ENCODE peak calls at places on chromosome 15, in eight cellular contexts. F is psoas muscle; U is gastrocnemius medialis; W is CD4-positive, alpha-beta T cell; I is non-pigmented ciliary epithelial cell; L is T follicular helper cell; D is KBM-7; Z is left lung. J is an unnamed sample.

GRCh38 chr15:99732711-99733267 is 448 bp downstream of the LYSMD4 start:
- DNase-seq in F (no peak), U (peak; percentile 48), W (no peak), I (no peak), L (no peak), D (peak; percentile 27), Z (peak; percentile 57), J (no peak)

GRCh38 chr15:78830514-78831228 is 19.4 kb upstream of the ADAMTS7 start:
- DNase-seq in F (no peak), U (no peak), W (no peak), I (no peak), L (no peak), D (no peak), Z (no peak), J (no peak)

GRCh38 chr15:88465633-88466219 is 1.5 kb downstream of the MRPL46 start:
- DNase-seq in F (peak; percentile 53), U (peak; percentile 28), W (no peak), I (no peak), L (no peak), D (peak; percentile 39), Z (no peak), J (peak; percentile 63)

GRCh38 chr15:80059786-80060489 is 462 bp downstream of the ZFAND6 start:
- DNase-seq in F (peak; percentile 82), U (no peak), W (peak; percentile 16), I (no peak), L (peak; percentile 37), D (peak; percentile 85), Z (no peak), J (no peak)

GRCh38 chr15:80893777-80894176 is 95.8 kb downstream of the MESD start:
- DNase-seq in F (peak; percentile 57), U (peak; percentile 43), W (no peak), I (no peak), L (no peak), D (no peak), Z (no peak), J (peak; percentile 26)

GRCh38 chr15:64452988-64453688 is 7.2 kb upstream of the ZNF609 start:
- DNase-seq in F (no peak), U (no peak), W (no peak), I (no peak), L (no peak), D (no peak), Z (no peak), J (no peak)

GRCh38 chr15:36791849-36792618 is 212.6 kb downstream of the CDIN1 start:
- DNase-seq in F (peak; percentile 27), U (no peak), W (no peak), I (no peak), L (no peak), D (no peak), Z (no peak), J (no peak)

GRCh38 chr15:100713163-100713867 is 110.9 kb downstream of the ASB7 start:
- DNase-seq in F (no peak), U (no peak), W (no peak), I (no peak), L (no peak), D (no peak), Z (no peak), J (peak; percentile 86)

J was measured in HS-27A.